ENCODE peak calls at places on chromosomes 6 and 20, in five cellular contexts. V is uterus, W is keratinocyte, J is left ventricle myocardium inferior, D is stomach. Q is an unnamed sample.

GRCh38 chr6:29917843-29918242 is 24.5 kb upstream of the HLA-A start:
- DNase-seq in V (no peak), W (no peak), J (no peak), D (no peak), Q (no peak)

GRCh38 chr20:46710149-46710913 is 882 bp downstream of the SLC2A10 start:
- DNase-seq in V (no peak), W (no peak), J (no peak), D (no peak), Q (no peak)

GRCh38 chr6:52190409-52190808 is 4.2 kb downstream of the IL17A start:
- DNase-seq in V (no peak), W (no peak), J (no peak), D (no peak), Q (no peak)

GRCh38 chr6:40054186-40054585 is 119.9 kb upstream of the MOCS1 start:
- DNase-seq in V (no peak), W (no peak), J (no peak), D (no peak), Q (no peak)

GRCh38 chr6:122726649-122727048 is 52.9 kb upstream of the FABP7 start:
- DNase-seq in V (no peak), W (no peak), J (no peak), D (no peak), Q (no peak)

GRCh38 chr6:33249732-33250625 is 21.7 kb downstream of the VPS52 start:
- DNase-seq in V (peak; percentile 26), W (no peak), J (no peak), D (no peak), Q (peak; percentile 64)

GRCh38 chr20:15992564-15992963 is 580.7 kb downstream of the KIF16B start:
- DNase-seq in V (no peak), W (peak; percentile 2), J (no peak), D (no peak), Q (peak; percentile 6)

GRCh38 chr20:44702776-44703175 is 12.4 kb upstream of the CCN5 start:
- DNase-seq in V (peak; percentile 89), W (no peak), J (peak; percentile 91), D (peak; percentile 88), Q (no peak)

GRCh38 chr6:137016366-137016765 is 28.4 kb downstream of the IL20RA start:
- DNase-seq in V (no peak), W (no peak), J (no peak), D (no peak), Q (no peak)

GRCh38 chr20:63553933-63554290 is at the start of gene FNDC11:
- DNase-seq in V (peak; percentile 42), W (no peak), J (no peak), D (peak; percentile 58), Q (no peak)

GRCh38 chr6:169571123-169571962 is 130.5 kb downstream of the WDR27 start:
- DNase-seq in V (no peak), W (no peak), J (no peak), D (no peak), Q (peak; percentile 3)

GRCh38 chr20:60050193-60050960 is 92.2 kb downstream of the CDH26 start:
- DNase-seq in V (no peak), W (peak; percentile 40), J (no peak), D (peak; percentile 59), Q (no peak)

GRCh38 chr20:17611540-17612286 is 41.8 kb downstream of the DSTN start:
- DNase-seq in V (no peak), W (no peak), J (no peak), D (peak; percentile 72), Q (peak; percentile 6)

GRCh38 chr6:166420351-166420750 is 37.6 kb upstream of the MPC1 start:
- DNase-seq in V (no peak), W (no peak), J (no peak), D (no peak), Q (no peak)

GRCh38 chr20:63425846-63426485 is 46.5 kb downstream of the KCNQ2 start:
- DNase-seq in V (no peak), W (no peak), J (no peak), D (no peak), Q (no peak)

GRCh38 chr20:58215116-58215515 is 13.3 kb downstream of the ANKRD60 start:
- DNase-seq in V (no peak), W (no peak), J (no peak), D (no peak), Q (no peak)

GRCh38 chr6:105196076-105196475 is 16.3 kb upstream of the POPDC3 start:
- DNase-seq in V (no peak), W (peak; percentile 52), J (no peak), D (no peak), Q (no peak)

GRCh38 chr6:155493694-155494143 is 38.1 kb upstream of the NOX3 start:
- DNase-seq in V (peak; percentile 48), W (peak; percentile 88), J (no peak), D (peak; percentile 46), Q (peak; percentile 95)

GRCh38 chr6:105326216-105326615 is 76.7 kb downstream of the PREP start:
- DNase-seq in V (no peak), W (no peak), J (no peak), D (peak; percentile 57), Q (no peak)

GRCh38 chr20:9344080-9344920 is 170.1 kb upstream of the LAMP5 start:
- DNase-seq in V (peak; percentile 22), W (no peak), J (no peak), D (no peak), Q (no peak)

GRCh38 chr6:146543211-146543939 is at the start of gene RAB32:
- DNase-seq in V (peak; percentile 93), W (no peak), J (peak; percentile 94), D (peak; percentile 94), Q (peak; percentile 43)

GRCh38 chr20:26276811-26277210 is 580.2 kb upstream of the ZNF337 start:
- DNase-seq in V (no peak), W (no peak), J (no peak), D (no peak), Q (no peak)

GRCh38 chr6:87407896-87408720 is at the start of gene CFAP206:
- DNase-seq in V (peak; percentile 74), W (peak; percentile 38), J (peak; percentile 75), D (peak; percentile 84), Q (peak; percentile 40)

GRCh38 chr20:884983-885952 is 30.9 kb downstream of the ANGPT4 start:
- DNase-seq in V (peak; percentile 21), W (no peak), J (peak; percentile 57), D (no peak), Q (peak; percentile 16)

GRCh38 chr6:91081452-91082067 is 494.7 kb upstream of the MAP3K7 start:
- DNase-seq in V (no peak), W (peak; percentile 1), J (no peak), D (no peak), Q (peak; percentile 5)

GRCh38 chr6:29653452-29654038 is 3.3 kb upstream of the MOG start:
- DNase-seq in V (no peak), W (no peak), J (no peak), D (peak; percentile 47), Q (no peak)

GRCh38 chr6:13624871-13625288 is 9.7 kb downstream of the NOL7 start:
- DNase-seq in V (no peak), W (no peak), J (no peak), D (no peak), Q (no peak)

GRCh38 chr6:149190228-149190831 is 127.2 kb upstream of the TAB2 start:
- DNase-seq in V (no peak), W (no peak), J (peak; percentile 20), D (peak; percentile 54), Q (peak; percentile 22)

GRCh38 chr20:57891067-57891466 is 181.3 kb upstream of the PMEPA1 start:
- DNase-seq in V (no peak), W (no peak), J (no peak), D (no peak), Q (no peak)

DNA sequence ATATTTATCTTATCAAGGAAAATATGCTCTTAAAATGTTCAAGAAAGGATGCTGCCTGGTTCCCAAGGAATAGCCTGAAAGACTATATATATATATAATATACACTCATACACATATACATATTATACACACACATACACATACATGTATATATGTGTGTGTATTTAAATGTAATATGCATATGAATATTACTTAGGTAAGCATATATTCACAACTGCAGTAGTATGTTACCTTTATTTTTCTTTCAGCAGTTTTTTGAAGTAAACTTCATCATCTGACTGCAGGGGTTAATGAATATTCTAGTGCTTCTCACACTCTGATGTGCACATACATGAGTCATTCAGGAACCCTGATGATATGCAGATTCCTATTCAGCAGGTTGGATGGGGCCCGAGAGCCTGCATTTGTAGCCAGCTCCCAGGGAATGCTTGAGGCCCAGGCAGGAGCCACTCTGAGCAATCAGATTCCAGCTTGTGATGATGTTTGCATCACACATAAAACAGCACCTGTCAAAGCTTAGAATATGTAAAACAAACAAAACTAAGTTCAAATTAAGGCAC is 16.1 kb downstream of the MYLK4 start:
- DNase-seq in V (no peak), W (no peak), J (no peak), D (no peak), Q (no peak)
- H3K27ac ChIP-seq in V (no peak overlapping the region), W (no peak overlapping the region), J (peak overlapping the region; percentile 89), D (no peak overlapping the region), Q (no peak overlapping the region)

DNA sequence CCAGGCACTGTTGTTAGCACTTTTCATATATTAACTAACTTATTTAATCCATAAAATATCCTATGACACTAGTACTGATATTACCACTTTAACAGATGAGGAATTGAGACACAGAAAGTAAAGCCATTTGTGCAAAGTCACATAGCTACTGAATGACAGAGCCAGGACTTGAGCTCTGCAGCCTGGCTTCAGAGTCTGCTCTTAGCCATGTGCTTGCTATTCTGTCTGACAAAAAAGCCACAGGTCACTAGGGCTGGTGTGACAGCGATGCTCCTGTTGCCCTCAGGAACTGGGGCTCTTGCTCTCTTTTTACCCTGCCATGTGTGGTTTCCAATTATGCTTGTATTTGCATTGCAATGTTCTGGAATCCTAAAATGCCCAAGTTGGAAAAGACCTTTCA is 44.7 kb upstream of the RNF8 start:
- DNase-seq in V (no peak), W (no peak), J (no peak), D (no peak), Q (no peak)
- H3K27ac ChIP-seq in V (peak overlapping the region; percentile 41), W (no peak overlapping the region), J (no peak overlapping the region), D (no peak overlapping the region), Q (no peak overlapping the region)

DNA sequence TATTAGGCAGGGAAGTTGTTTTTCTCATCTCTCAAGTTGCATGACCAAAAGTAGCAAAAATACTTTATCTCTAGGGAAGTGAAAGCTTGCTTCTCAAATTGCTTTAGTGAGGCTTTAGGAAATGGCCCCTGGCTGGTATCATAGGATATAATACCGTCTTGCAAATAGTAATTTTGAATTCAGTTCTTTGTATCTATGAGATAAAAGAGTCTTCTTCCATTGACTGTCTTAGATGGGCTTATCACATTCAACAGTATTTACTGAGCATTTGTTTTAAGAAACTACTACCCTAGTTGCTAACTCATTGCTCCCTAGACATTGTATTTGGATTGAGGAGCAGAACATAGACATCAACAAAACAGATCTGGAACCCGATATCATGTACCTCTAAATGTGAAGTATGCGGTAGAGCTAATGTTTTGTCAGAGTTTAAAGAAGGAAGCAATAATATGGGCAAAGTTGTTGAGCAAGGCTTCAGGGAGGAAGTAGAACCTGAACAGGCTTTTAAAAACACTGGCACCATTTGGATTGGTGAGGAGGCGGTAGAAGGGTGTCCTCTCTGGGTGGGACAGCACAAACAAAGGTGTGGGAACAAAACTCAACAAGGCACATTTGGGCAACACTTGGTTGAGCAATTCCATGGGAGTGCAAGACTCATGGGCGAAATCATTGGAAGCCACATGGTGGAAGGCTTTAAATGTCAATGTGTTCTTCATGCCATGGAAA is 101.4 kb downstream of the SGK1 start:
- DNase-seq in V (no peak), W (no peak), J (no peak), D (no peak), Q (peak; percentile 8)
- H3K27ac ChIP-seq in V (no peak overlapping the region), W (no peak overlapping the region), J (no peak overlapping the region), D (no peak overlapping the region), Q (no peak overlapping the region)

GRCh38 chr6:117441824-117442264 is 16.1 kb upstream of the ROS1 start:
- DNase-seq in V (no peak), W (no peak), J (no peak), D (no peak), Q (peak; percentile 73)

GRCh38 chr6:117444600-117444999 is 18.9 kb upstream of the ROS1 start:
- DNase-seq in V (no peak), W (no peak), J (no peak), D (no peak), Q (no peak)

GRCh38 chr6:117440558-117441525 is 15.1 kb upstream of the ROS1 start:
- DNase-seq in V (no peak), W (peak; percentile 94), J (no peak), D (no peak), Q (peak; percentile 97)
- H3K27ac ChIP-seq in V (no peak overlapping the region), W (peak overlapping the region; percentile 72), J (no peak overlapping the region), D (no peak overlapping the region), Q (peak overlapping the region; percentile 98)

Q was measured in epithelial cell of prostate.